ENCODE peak calls at places on chromosome 19, in seven cellular contexts. One of them, this sample, is unnamed.

GRCh38 chr19:4456843-4457653 is 546 bp downstream of the UBXN6 start:
- DNase-seq in lower leg skin: peak
- DNase-seq in fibroblast of mammary gland: peak
- DNase-seq in CD8-positive, alpha-beta T cell: peak
- DNase-seq in neuronal stem cell: peak
- DNase-seq in A549: no peak
- DNase-seq in AG04449: no peak
- DNase-seq in this sample: peak

GRCh38 chr19:31513841-31514240 is 164.6 kb upstream of the TSHZ3 start:
- DNase-seq in AG04449: no peak
- DNase-seq in neuronal stem cell: no peak
- DNase-seq in CD8-positive, alpha-beta T cell: no peak
- DNase-seq in A549: no peak
- DNase-seq in fibroblast of mammary gland: no peak
- DNase-seq in lower leg skin: peak
- DNase-seq in this sample: no peak

GRCh38 chr19:2949939-2950285 is 5.1 kb upstream of the ZNF77 start:
- DNase-seq in fibroblast of mammary gland: no peak
- DNase-seq in lower leg skin: no peak
- DNase-seq in AG04449: no peak
- DNase-seq in neuronal stem cell: no peak
- DNase-seq in A549: peak
- DNase-seq in CD8-positive, alpha-beta T cell: peak
- DNase-seq in this sample: peak

GRCh38 chr19:1151917-1152601 is 22.0 kb downstream of the SBNO2 start:
- DNase-seq in neuronal stem cell: no peak
- DNase-seq in fibroblast of mammary gland: no peak
- DNase-seq in lower leg skin: no peak
- DNase-seq in A549: no peak
- DNase-seq in CD8-positive, alpha-beta T cell: no peak
- DNase-seq in AG04449: no peak
- DNase-seq in this sample: no peak

GRCh38 chr19:5128932-5129389 is 160.0 kb downstream of the KDM4B start:
- DNase-seq in AG04449: no peak
- DNase-seq in A549: no peak
- DNase-seq in fibroblast of mammary gland: no peak
- DNase-seq in neuronal stem cell: no peak
- DNase-seq in CD8-positive, alpha-beta T cell: no peak
- DNase-seq in lower leg skin: no peak
- DNase-seq in this sample: peak

GRCh38 chr19:11422163-11423068 is 3.3 kb upstream of the RGL3 start:
- DNase-seq in fibroblast of mammary gland: peak
- DNase-seq in neuronal stem cell: peak
- DNase-seq in A549: peak
- DNase-seq in lower leg skin: peak
- DNase-seq in AG04449: no peak
- DNase-seq in CD8-positive, alpha-beta T cell: peak
- DNase-seq in this sample: no peak

GRCh38 chr19:47110521-47111080 is 3.0 kb downstream of the ZC3H4 start:
- DNase-seq in fibroblast of mammary gland: no peak
- DNase-seq in AG04449: no peak
- DNase-seq in A549: no peak
- DNase-seq in lower leg skin: no peak
- DNase-seq in neuronal stem cell: no peak
- DNase-seq in CD8-positive, alpha-beta T cell: peak
- DNase-seq in this sample: no peak

GRCh38 chr19:1967087-1967608 is 26.2 kb downstream of the CSNK1G2 start:
- DNase-seq in lower leg skin: no peak
- DNase-seq in CD8-positive, alpha-beta T cell: peak
- DNase-seq in fibroblast of mammary gland: no peak
- DNase-seq in A549: no peak
- DNase-seq in neuronal stem cell: no peak
- DNase-seq in AG04449: no peak
- DNase-seq in this sample: no peak

GRCh38 chr19:6020166-6020967 is 42.4 kb upstream of the RANBP3 start:
- DNase-seq in neuronal stem cell: no peak
- DNase-seq in A549: no peak
- DNase-seq in lower leg skin: no peak
- DNase-seq in CD8-positive, alpha-beta T cell: no peak
- DNase-seq in fibroblast of mammary gland: no peak
- DNase-seq in AG04449: no peak
- DNase-seq in this sample: no peak

GRCh38 chr19:18416778-18417249 is 2.4 kb upstream of the SSBP4 start:
- DNase-seq in fibroblast of mammary gland: peak
- DNase-seq in A549: peak
- DNase-seq in lower leg skin: peak
- DNase-seq in CD8-positive, alpha-beta T cell: peak
- DNase-seq in AG04449: no peak
- DNase-seq in neuronal stem cell: peak
- DNase-seq in this sample: peak

DNA sequence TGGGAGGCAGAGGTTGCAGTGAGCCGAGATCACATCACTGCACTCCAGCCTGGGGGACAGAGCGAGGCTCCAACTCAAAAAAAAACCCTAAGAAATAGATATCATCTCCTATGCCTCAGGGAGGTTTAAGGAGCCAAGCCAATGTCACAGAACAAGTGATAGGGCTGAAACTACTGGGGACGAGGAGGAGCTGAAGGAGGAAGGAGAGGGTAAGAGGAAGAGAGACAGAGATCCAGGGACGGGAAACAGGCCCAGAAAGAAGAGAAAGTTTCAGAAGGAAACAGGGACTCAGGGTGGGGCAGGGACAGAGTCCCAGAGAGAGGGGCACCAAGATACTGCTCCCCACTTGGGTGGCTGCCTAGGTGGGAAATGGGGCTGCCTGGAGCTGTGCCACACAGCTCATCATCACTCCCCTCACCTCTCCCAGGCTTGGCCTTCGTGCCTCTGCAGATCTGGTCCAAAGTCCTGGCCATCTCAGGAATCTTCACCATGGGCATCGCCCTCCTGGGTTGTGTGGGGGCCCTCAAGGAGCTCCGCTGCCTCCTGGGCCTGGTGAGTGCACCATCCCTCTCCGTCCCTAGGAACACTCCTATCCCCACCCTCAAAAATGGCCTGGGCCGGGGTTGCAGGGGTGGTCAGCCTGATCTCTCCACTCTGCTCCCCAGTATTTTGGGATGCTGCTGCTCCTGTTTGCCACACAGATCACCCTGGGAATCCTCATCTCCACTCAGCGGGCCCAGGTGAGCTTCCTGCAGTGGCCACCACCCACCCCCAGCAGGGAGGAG is 1.5 kb downstream of the CD37 start:
- DNase-seq in neuronal stem cell: no peak
- DNase-seq in fibroblast of mammary gland: no peak
- DNase-seq in CD8-positive, alpha-beta T cell: no peak
- DNase-seq in AG04449: no peak
- DNase-seq in A549: no peak
- DNase-seq in lower leg skin: peak
- DNase-seq in this sample: no peak
- H3K4me3 ChIP-seq in neuronal stem cell: no peak
- H3K4me3 ChIP-seq in fibroblast of mammary gland: no peak
- H3K4me3 ChIP-seq in CD8-positive, alpha-beta T cell: peak
- H3K4me3 ChIP-seq in AG04449: no peak
- H3K4me3 ChIP-seq in A549: no peak
- H3K4me3 ChIP-seq in lower leg skin: no peak
- H3K4me3 ChIP-seq in this sample: no peak

DNA sequence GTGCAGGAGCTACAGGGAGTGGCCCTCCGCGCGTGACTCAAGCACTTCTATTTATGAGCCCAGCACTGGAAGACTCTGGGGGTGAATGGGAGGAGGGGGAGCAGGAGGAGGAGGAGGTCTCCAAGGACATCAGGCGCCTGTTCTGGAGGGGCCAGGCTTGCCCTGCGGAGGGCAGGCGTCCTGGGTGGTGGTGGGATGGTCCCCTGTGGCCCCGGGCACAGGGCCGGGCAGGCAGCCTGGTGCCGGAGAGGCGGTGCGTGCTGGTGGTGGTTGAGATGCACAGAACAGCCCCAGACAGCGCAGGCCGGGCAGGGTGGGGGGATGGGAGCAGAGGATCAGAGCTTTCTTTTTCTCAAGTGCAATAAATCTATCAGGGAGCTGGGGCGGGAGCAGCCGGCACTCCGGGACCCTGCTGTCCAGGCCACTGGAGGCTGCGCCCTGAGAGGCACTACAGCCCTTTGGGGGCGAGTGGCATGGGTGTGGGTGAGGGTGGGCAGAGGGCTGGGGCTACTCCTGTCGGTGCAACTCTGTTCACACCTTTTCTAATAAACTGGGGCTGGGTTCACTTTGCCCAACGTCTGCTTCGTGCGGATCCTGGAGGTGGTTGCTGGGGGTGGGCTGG is 14.0 kb downstream of the NKPD1 start:
- DNase-seq in lower leg skin: no peak
- DNase-seq in neuronal stem cell: no peak
- DNase-seq in A549: no peak
- DNase-seq in CD8-positive, alpha-beta T cell: no peak
- DNase-seq in AG04449: no peak
- DNase-seq in fibroblast of mammary gland: no peak
- DNase-seq in this sample: no peak
- H3K4me3 ChIP-seq in lower leg skin: no peak
- H3K4me3 ChIP-seq in neuronal stem cell: no peak
- H3K4me3 ChIP-seq in A549: no peak
- H3K4me3 ChIP-seq in CD8-positive, alpha-beta T cell: no peak
- H3K4me3 ChIP-seq in AG04449: no peak
- H3K4me3 ChIP-seq in fibroblast of mammary gland: no peak
- H3K4me3 ChIP-seq in this sample: no peak

DNA sequence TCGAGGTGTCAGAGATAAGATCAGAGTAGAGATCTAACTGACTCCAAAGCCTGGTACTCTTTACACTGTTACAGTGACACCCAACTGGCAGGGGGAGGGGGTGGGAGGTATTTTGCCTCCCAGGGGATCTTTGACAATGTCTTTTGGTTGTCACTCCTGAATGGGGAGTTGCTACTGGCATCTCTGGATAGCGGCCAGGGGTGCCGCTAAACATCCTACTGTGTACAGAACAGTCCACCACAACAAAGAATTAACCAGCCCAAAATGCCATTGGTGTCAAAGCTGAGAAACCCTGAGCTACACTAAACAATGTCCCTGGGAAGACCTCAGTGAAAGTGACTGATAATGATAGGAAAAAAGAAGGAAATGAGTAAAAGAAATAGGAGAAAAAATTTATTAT is 3.2 kb downstream of the FPR3 start:
- DNase-seq in CD8-positive, alpha-beta T cell: no peak
- DNase-seq in AG04449: no peak
- DNase-seq in A549: no peak
- DNase-seq in neuronal stem cell: no peak
- DNase-seq in fibroblast of mammary gland: no peak
- DNase-seq in lower leg skin: no peak
- DNase-seq in this sample: no peak
- H3K4me3 ChIP-seq in CD8-positive, alpha-beta T cell: no peak
- H3K4me3 ChIP-seq in AG04449: no peak
- H3K4me3 ChIP-seq in A549: no peak
- H3K4me3 ChIP-seq in neuronal stem cell: no peak
- H3K4me3 ChIP-seq in fibroblast of mammary gland: no peak
- H3K4me3 ChIP-seq in lower leg skin: no peak
- H3K4me3 ChIP-seq in this sample: no peak

GRCh38 chr19:55485439-55486011 is 537 bp downstream of the NAT14 start:
- DNase-seq in lower leg skin: no peak
- DNase-seq in AG04449: no peak
- DNase-seq in CD8-positive, alpha-beta T cell: no peak
- DNase-seq in fibroblast of mammary gland: no peak
- DNase-seq in A549: no peak
- DNase-seq in neuronal stem cell: no peak
- DNase-seq in this sample: no peak

GRCh38 chr19:55487884-55488687 is at the start of gene SSC5D:
- DNase-seq in neuronal stem cell: no peak
- DNase-seq in AG04449: no peak
- DNase-seq in fibroblast of mammary gland: peak
- DNase-seq in lower leg skin: no peak
- DNase-seq in A549: no peak
- DNase-seq in CD8-positive, alpha-beta T cell: no peak
- DNase-seq in this sample: peak

GRCh38 chr19:55488986-55489710 is 912 bp downstream of the SSC5D start:
- DNase-seq in CD8-positive, alpha-beta T cell: no peak
- DNase-seq in neuronal stem cell: no peak
- DNase-seq in lower leg skin: no peak
- DNase-seq in A549: no peak
- DNase-seq in AG04449: no peak
- DNase-seq in fibroblast of mammary gland: peak
- DNase-seq in this sample: no peak

GRCh38 chr19:55486043-55486970 is 1.3 kb downstream of the NAT14 start:
- DNase-seq in lower leg skin: no peak
- DNase-seq in AG04449: no peak
- DNase-seq in CD8-positive, alpha-beta T cell: no peak
- DNase-seq in fibroblast of mammary gland: peak
- DNase-seq in A549: no peak
- DNase-seq in neuronal stem cell: no peak
- DNase-seq in this sample: no peak

GRCh38 chr19:55486971-55487883 is 1.0 kb upstream of the SSC5D start:
- DNase-seq in lower leg skin: no peak
- DNase-seq in neuronal stem cell: no peak
- DNase-seq in fibroblast of mammary gland: peak
- DNase-seq in AG04449: peak
- DNase-seq in CD8-positive, alpha-beta T cell: no peak
- DNase-seq in A549: peak
- DNase-seq in this sample: peak
- H3K4me3 ChIP-seq in lower leg skin: no peak
- H3K4me3 ChIP-seq in neuronal stem cell: peak
- H3K4me3 ChIP-seq in fibroblast of mammary gland: peak
- H3K4me3 ChIP-seq in AG04449: peak
- H3K4me3 ChIP-seq in CD8-positive, alpha-beta T cell: no peak
- H3K4me3 ChIP-seq in A549: peak
- H3K4me3 ChIP-seq in this sample: peak

GRCh38 chr19:55750715-55751114 is 8.2 kb upstream of the RFPL4A start:
- DNase-seq in lower leg skin: no peak
- DNase-seq in neuronal stem cell: no peak
- DNase-seq in CD8-positive, alpha-beta T cell: no peak
- DNase-seq in fibroblast of mammary gland: no peak
- DNase-seq in A549: no peak
- DNase-seq in AG04449: no peak
- DNase-seq in this sample: no peak
- H3K4me3 ChIP-seq in lower leg skin: no peak
- H3K4me3 ChIP-seq in neuronal stem cell: no peak
- H3K4me3 ChIP-seq in CD8-positive, alpha-beta T cell: no peak
- H3K4me3 ChIP-seq in fibroblast of mammary gland: no peak
- H3K4me3 ChIP-seq in A549: no peak
- H3K4me3 ChIP-seq in AG04449: no peak
- H3K4me3 ChIP-seq in this sample: no peak

GRCh38 chr19:55585658-55586339 is 5.2 kb upstream of the ZNF579 start:
- DNase-seq in lower leg skin: peak
- DNase-seq in AG04449: no peak
- DNase-seq in CD8-positive, alpha-beta T cell: no peak
- DNase-seq in A549: peak
- DNase-seq in neuronal stem cell: peak
- DNase-seq in fibroblast of mammary gland: peak
- DNase-seq in this sample: peak
- H3K4me3 ChIP-seq in lower leg skin: no peak
- H3K4me3 ChIP-seq in AG04449: peak
- H3K4me3 ChIP-seq in CD8-positive, alpha-beta T cell: peak
- H3K4me3 ChIP-seq in A549: peak
- H3K4me3 ChIP-seq in neuronal stem cell: peak
- H3K4me3 ChIP-seq in fibroblast of mammary gland: peak
- H3K4me3 ChIP-seq in this sample: peak

DNA sequence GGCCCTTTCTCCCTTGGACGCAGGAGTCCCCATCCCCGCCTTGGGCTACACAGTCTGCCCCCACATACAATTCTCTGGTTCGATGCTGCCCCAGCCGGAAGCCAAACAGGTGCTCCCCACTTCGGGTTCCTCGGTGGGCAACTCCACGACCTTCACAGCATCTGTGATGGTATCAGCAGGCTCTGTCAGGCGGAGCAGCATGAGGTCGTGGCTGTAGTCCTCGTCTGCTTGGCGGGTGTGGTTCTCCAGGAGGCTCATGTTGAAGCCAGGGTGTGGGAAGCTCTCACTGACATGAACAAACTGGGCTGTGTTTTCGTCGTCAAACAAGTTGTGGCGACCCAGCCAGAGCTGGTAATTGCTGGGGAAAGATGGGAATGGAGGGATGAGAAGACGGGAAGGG is 3.5 kb downstream of the KLK1 start:
- DNase-seq in neuronal stem cell: no peak
- DNase-seq in CD8-positive, alpha-beta T cell: no peak
- DNase-seq in lower leg skin: no peak
- DNase-seq in fibroblast of mammary gland: no peak
- DNase-seq in A549: no peak
- DNase-seq in AG04449: no peak
- DNase-seq in this sample: no peak
- H3K4me3 ChIP-seq in neuronal stem cell: no peak
- H3K4me3 ChIP-seq in CD8-positive, alpha-beta T cell: no peak
- H3K4me3 ChIP-seq in lower leg skin: no peak
- H3K4me3 ChIP-seq in fibroblast of mammary gland: no peak
- H3K4me3 ChIP-seq in A549: no peak
- H3K4me3 ChIP-seq in AG04449: no peak
- H3K4me3 ChIP-seq in this sample: no peak